ENCODE peak calls at places on chromosomes 3 and 15, in seven cellular contexts. V is pancreas; X is CD4-positive, CD25-positive, alpha-beta regulatory T cell; R is breast epithelium; S is left ventricle myocardium inferior; Y is heart right ventricle; K is right atrium auricular region. A is an unnamed sample. For H3K4me1, the result is how much of the 10 kb centered on the place peaks cover.

GRCh38 chr3:18127181-18127863 is 297.8 kb downstream of the SATB1 start:
- DNase-seq in V (no peak), S (no peak), K (no peak), Y (no peak), X (no peak), R (no peak), A (no peak)

GRCh38 chr15:79154491-79155182 is 64.1 kb upstream of the RASGRF1 start:
- DNase-seq in R (no peak), X (no peak), S (no peak), V (no peak), Y (no peak), K (no peak), A (no peak)

GRCh38 chr3:145089337-145089736 is 1071.6 kb downstream of the PLOD2 start:
- DNase-seq in R (no peak), K (no peak), X (no peak), V (no peak), S (no peak), Y (no peak), A (no peak)

GRCh38 chr15:74954515-74954914 is 2.1 kb downstream of the RPP25 start:
- DNase-seq in X (no peak), R (no peak), S (peak), V (no peak), K (no peak), Y (no peak), A (no peak)

GRCh38 chr3:81242871-81243270 is 518.6 kb downstream of the GBE1 start:
- DNase-seq in R (no peak), S (no peak), V (no peak), Y (no peak), K (no peak), X (no peak), A (no peak)

GRCh38 chr15:99424978-99425665 is 140.7 kb upstream of the MEF2A start:
- DNase-seq in Y (peak), X (no peak), S (peak), V (no peak), K (peak), R (no peak), A (no peak)

GRCh38 chr3:35200056-35200455 is 439.3 kb upstream of the ARPP21 start:
- DNase-seq in R (no peak), S (no peak), X (no peak), Y (no peak), K (no peak), V (no peak), A (no peak)

GRCh38 chr3:57006949-57007419 is 53.5 kb upstream of the SPATA12 start:
- DNase-seq in S (no peak), K (no peak), X (no peak), V (peak), Y (no peak), R (no peak), A (no peak)

GRCh38 chr3:177034850-177035475 is 162.3 kb downstream of the TBL1XR1 start:
- DNase-seq in Y (no peak), V (no peak), K (no peak), R (no peak), S (no peak), X (no peak), A (no peak)

GRCh38 chr15:40471778-40472130 is 970 bp downstream of the CHST14 start:
- DNase-seq in K (no peak), R (no peak), V (peak), S (no peak), Y (no peak), X (peak), A (no peak)

GRCh38 chr3:154956815-154957214 is 123.3 kb upstream of the MME start:
- DNase-seq in S (no peak), X (no peak), R (no peak), Y (no peak), V (no peak), K (no peak), A (peak)

GRCh38 chr3:30657914-30658313 is 51.5 kb downstream of the TGFBR2 start:
- DNase-seq in K (no peak), Y (no peak), X (peak), V (no peak), S (no peak), R (no peak), A (no peak)

GRCh38 chr15:71303977-71304376 is 188.7 kb downstream of the THSD4 start:
- DNase-seq in Y (no peak), R (no peak), V (no peak), S (no peak), X (no peak), K (no peak), A (no peak)

GRCh38 chr3:30245805-30246622 is 360.4 kb upstream of the TGFBR2 start:
- DNase-seq in V (no peak), S (no peak), Y (no peak), X (no peak), R (no peak), K (no peak), A (no peak)

GRCh38 chr3:190323241-190323617 is 983 bp upstream of the CLDN1 start:
- DNase-seq in R (no peak), X (no peak), S (no peak), K (no peak), Y (no peak), V (no peak), A (no peak)

GRCh38 chr3:13574798-13575451 is 26.0 kb downstream of the FBLN2 start:
- DNase-seq in R (no peak), Y (no peak), K (no peak), S (no peak), V (no peak), X (no peak), A (no peak)

GRCh38 chr3:10088256-10088655 is 19.8 kb downstream of the FANCD2OS start:
- DNase-seq in V (no peak), Y (no peak), X (no peak), S (no peak), R (no peak), K (no peak), A (no peak)

GRCh38 chr3:17579289-17580031 is 163.0 kb downstream of the TBC1D5 start:
- DNase-seq in X (no peak), K (no peak), R (no peak), V (no peak), S (no peak), Y (no peak), A (no peak)

GRCh38 chr3:187025656-187026320 is 95.5 kb downstream of the ST6GAL1 start:
- DNase-seq in S (no peak), Y (no peak), K (no peak), V (no peak), X (peak), R (no peak), A (no peak)

GRCh38 chr3:183427206-183428139 is 946 bp downstream of the MCF2L2 start:
- DNase-seq in V (no peak), R (no peak), Y (no peak), X (no peak), S (no peak), K (no peak), A (no peak)

GRCh38 chr15:98647774-98648653 is at the start of gene IGF1R:
- DNase-seq in V (peak), Y (peak), S (peak), R (peak), X (peak), K (peak), A (peak)

GRCh38 chr3:50257990-50258389 is 11.0 kb upstream of the SEMA3B start:
- DNase-seq in R (no peak), X (no peak), Y (no peak), V (no peak), K (no peak), S (no peak), A (no peak)

GRCh38 chr3:11480663-11481298 is 162.9 kb downstream of the VGLL4 start:
- DNase-seq in X (no peak), S (no peak), K (no peak), V (peak), Y (no peak), R (no peak), A (peak)

GRCh38 chr3:148582126-148582525 is 115.6 kb upstream of the AGTR1 start:
- DNase-seq in S (no peak), R (no peak), X (no peak), K (no peak), Y (no peak), V (no peak), A (no peak)

GRCh38 chr15:78772738-78773137 is 38.5 kb downstream of the ADAMTS7 start:
- DNase-seq in S (no peak), V (no peak), Y (no peak), K (no peak), X (no peak), R (no peak), A (no peak)

GRCh38 chr15:78077053-78077859 is at the start of gene TBC1D2B:
- DNase-seq in S (peak), K (no peak), R (no peak), Y (peak), V (peak), X (peak), A (peak)

GRCh38 chr3:179156170-179156569 is 8.0 kb downstream of the PIK3CA start:
- DNase-seq in S (no peak), K (no peak), Y (no peak), R (no peak), V (no peak), X (no peak), A (peak)

GRCh38 chr15:47503884-47504283 is 213.4 kb upstream of the SEMA6D start:
- DNase-seq in K (no peak), Y (no peak), V (no peak), S (no peak), X (no peak), R (no peak), A (no peak)

GRCh38 chr3:149971403-149972075 is 844 bp upstream of the PFN2 start:
- DNase-seq in X (peak), V (peak), S (peak), Y (no peak), R (peak), K (peak), A (peak)

GRCh38 chr15:73386238-73386637 is 17.5 kb upstream of the HCN4 start:
- DNase-seq in X (no peak), V (no peak), R (no peak), Y (no peak), K (no peak), S (no peak), A (no peak)

GRCh38 chr3:10374311-10374710 is 53.4 kb upstream of the SEC13 start:
- DNase-seq in X (no peak), V (no peak), R (no peak), Y (no peak), S (no peak), K (no peak), A (peak)

GRCh38 chr3:23002846-23003800 is 200.0 kb upstream of the UBE2E2 start:
- DNase-seq in X (no peak), K (no peak), R (no peak), Y (no peak), S (no peak), V (no peak), A (no peak)

GRCh38 chr15:67717776-67718175 is 107.5 kb upstream of the SKOR1 start:
- DNase-seq in V (no peak), S (no peak), K (no peak), X (no peak), R (no peak), Y (no peak), A (no peak)

DNA sequence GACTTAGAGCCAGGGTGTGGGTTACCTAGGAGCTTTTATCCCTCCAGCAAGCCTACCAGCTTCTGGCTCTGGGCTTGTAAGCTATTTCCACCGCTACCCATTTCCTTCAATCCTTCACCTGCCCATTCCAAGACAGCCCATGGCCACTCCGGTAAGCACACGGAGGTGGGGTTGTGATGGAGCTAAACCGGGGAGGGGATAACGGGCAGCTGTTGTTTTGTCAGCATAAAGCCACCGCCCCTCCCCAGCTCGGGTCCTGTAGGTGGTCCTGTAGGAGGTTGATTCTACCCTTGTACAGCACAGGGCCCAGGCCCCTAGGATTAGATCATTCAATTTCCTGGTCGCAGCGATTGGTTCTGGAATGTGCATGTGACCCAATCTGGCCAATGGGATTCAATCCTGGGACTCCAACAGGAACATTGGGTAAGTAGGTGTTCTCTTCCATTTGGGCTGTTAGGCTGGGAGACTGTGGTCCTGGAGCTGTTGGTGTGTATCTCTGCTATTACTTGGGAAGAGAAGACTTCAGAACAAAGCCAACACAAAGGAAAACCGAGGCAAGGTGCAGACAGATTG is 150.6 kb downstream of the RAB11A start:
- DNase-seq in R (no peak), Y (no peak), V (no peak), K (no peak), S (no peak), X (no peak), A (no peak)
- H3K4me3 ChIP-seq in R (no peak), Y (no peak), V (no peak), K (no peak), S (no peak), X (no peak), A (no peak)

DNA sequence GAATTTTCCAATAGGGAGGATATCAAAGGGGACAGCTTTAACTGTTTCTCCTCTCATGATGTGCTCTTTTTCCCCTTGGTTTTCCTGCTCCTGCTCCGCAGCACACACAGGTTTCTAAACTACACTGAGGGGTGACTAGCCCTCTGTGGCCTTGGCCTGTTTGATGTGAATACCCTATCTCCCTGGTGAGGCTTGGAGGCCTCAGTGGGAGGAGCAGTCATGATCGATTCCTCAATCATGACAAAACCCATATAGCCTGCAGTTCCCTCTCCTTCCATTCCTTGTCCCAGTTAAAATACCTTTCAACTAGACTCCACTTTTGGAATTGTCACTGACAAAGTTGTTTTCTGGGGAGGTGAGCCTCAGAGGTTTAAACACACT is 24.0 kb upstream of the USP3 start:
- DNase-seq in Y (no peak), S (no peak), R (no peak), V (no peak), X (no peak), K (no peak), A (no peak)
- H3K4me1 ChIP-seq in Y (under half), S (under half), R (under half), V (under half), X (half or more), K (under half), A (under half)

GRCh38 chr3:142888484-142889262 is at the start of gene PCOLCE2:
- DNase-seq in S (peak), V (peak), X (peak), R (no peak), Y (peak), K (no peak), A (no peak)
- H3K4me3 ChIP-seq in S (peak), V (peak), X (no peak), R (peak), Y (peak), K (peak), A (peak)

DNA sequence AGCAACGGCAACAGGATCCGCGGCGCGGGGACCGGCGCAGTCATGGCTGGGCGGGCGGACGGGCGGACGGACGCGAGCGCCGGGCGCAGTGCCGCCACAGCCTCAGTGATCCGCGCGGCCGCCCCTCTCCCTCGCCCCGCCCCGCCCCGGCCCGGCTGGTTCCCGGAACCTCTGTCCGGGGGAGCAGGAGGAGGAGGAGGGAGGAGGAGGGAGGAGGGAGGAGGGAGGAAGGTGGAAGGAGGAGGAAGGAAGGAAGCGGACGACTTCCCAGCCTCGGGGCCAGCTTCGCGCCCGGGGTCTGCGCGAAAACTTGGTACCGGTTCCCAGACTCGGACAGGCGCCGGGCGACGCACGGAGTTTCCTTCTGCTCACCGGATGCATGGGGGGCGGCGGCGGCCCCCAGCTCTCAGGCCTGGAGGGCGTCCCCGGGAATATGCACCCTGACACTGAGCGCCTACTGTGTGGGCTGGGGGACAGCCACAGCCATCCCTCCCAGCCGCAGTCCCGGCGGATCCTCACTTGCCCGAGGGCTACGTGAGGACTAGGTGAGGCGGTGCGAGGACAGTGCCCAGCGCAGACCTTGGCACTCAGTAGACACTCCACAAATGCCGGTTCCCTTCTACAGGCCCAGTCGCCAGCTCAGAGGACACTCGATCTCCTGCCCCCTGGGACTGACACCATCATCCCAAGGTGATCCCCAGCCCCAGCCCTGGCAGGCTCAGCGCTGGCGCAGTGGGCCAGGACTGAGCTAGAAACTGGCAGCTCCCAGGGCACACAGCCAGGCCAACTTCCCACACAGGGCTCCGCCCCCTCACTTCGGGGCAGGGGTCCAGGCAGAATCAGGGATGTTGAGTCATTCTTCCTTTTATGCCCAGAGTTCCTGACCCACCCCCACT is at the start of gene SHISA5:
- DNase-seq in K (peak), X (peak), Y (peak), V (peak), S (peak), R (peak), A (peak)
- H3K4me1 ChIP-seq in K (under half), X (under half), Y (under half), V (under half), S (under half), R (under half), A (under half)